ENCODE peak calls at places on chromosomes 2 and 18, in six cellular contexts. One of them, this sample, is unnamed.

GRCh38 chr2:163453920-163454319 is 281.9 kb downstream of the FIGN start:
- DNase-seq in A549: no peak
- DNase-seq in HepG2: no peak
- DNase-seq in K562: no peak
- DNase-seq in GM12878: no peak
- DNase-seq in endothelial cell of umbilical vein: no peak
- DNase-seq in this sample: no peak

GRCh38 chr2:217906787-217907186 is 96.0 kb downstream of the TNS1 start:
- DNase-seq in A549: no peak
- DNase-seq in HepG2: no peak
- DNase-seq in K562: no peak
- DNase-seq in GM12878: no peak
- DNase-seq in endothelial cell of umbilical vein: no peak
- DNase-seq in this sample: no peak

GRCh38 chr18:1047406-1047805 is 142.7 kb downstream of the ADCYAP1 start:
- DNase-seq in A549: no peak
- DNase-seq in HepG2: no peak
- DNase-seq in K562: no peak
- DNase-seq in GM12878: no peak
- DNase-seq in endothelial cell of umbilical vein: no peak
- DNase-seq in this sample: no peak

GRCh38 chr2:149994057-149994728 is 406.6 kb upstream of the MMADHC start:
- DNase-seq in A549: no peak
- DNase-seq in HepG2: peak
- DNase-seq in K562: no peak
- DNase-seq in GM12878: no peak
- DNase-seq in endothelial cell of umbilical vein: no peak
- DNase-seq in this sample: no peak

GRCh38 chr2:150977296-150977695 is 284.4 kb downstream of the RBM43 start:
- DNase-seq in A549: no peak
- DNase-seq in HepG2: no peak
- DNase-seq in K562: no peak
- DNase-seq in GM12878: no peak
- DNase-seq in endothelial cell of umbilical vein: no peak
- DNase-seq in this sample: no peak

GRCh38 chr2:112830469-112830868 is 6.1 kb downstream of the IL1B start:
- DNase-seq in A549: no peak
- DNase-seq in HepG2: no peak
- DNase-seq in K562: no peak
- DNase-seq in GM12878: no peak
- DNase-seq in endothelial cell of umbilical vein: no peak
- DNase-seq in this sample: no peak

GRCh38 chr18:56992777-56993176 is 154.1 kb upstream of the BOD1L2 start:
- DNase-seq in A549: no peak
- DNase-seq in HepG2: no peak
- DNase-seq in K562: no peak
- DNase-seq in GM12878: no peak
- DNase-seq in endothelial cell of umbilical vein: no peak
- DNase-seq in this sample: no peak

GRCh38 chr18:77316013-77316412 is 66.4 kb downstream of the GALR1 start:
- DNase-seq in A549: no peak
- DNase-seq in HepG2: no peak
- DNase-seq in K562: no peak
- DNase-seq in GM12878: no peak
- DNase-seq in endothelial cell of umbilical vein: no peak
- DNase-seq in this sample: no peak

GRCh38 chr2:42342061-42342794 is 18.8 kb downstream of the COX7A2L start:
- DNase-seq in A549: no peak
- DNase-seq in HepG2: peak
- DNase-seq in K562: peak
- DNase-seq in GM12878: no peak
- DNase-seq in endothelial cell of umbilical vein: peak
- DNase-seq in this sample: peak

GRCh38 chr2:47964722-47965434 is 58.6 kb upstream of the FBXO11 start:
- DNase-seq in A549: no peak
- DNase-seq in HepG2: no peak
- DNase-seq in K562: peak
- DNase-seq in GM12878: peak
- DNase-seq in endothelial cell of umbilical vein: no peak
- DNase-seq in this sample: peak

GRCh38 chr2:131682122-131682944 is 154.6 kb downstream of the CCDC74A start:
- DNase-seq in A549: peak
- DNase-seq in HepG2: peak
- DNase-seq in K562: peak
- DNase-seq in GM12878: no peak
- DNase-seq in endothelial cell of umbilical vein: peak
- DNase-seq in this sample: peak

GRCh38 chr2:239095475-239095874 is 247.6 kb downstream of the TWIST2 start:
- DNase-seq in A549: no peak
- DNase-seq in HepG2: no peak
- DNase-seq in K562: no peak
- DNase-seq in GM12878: no peak
- DNase-seq in endothelial cell of umbilical vein: no peak
- DNase-seq in this sample: no peak

GRCh38 chr18:44681039-44681595 is 429 bp downstream of the SETBP1 start:
- DNase-seq in A549: peak
- DNase-seq in HepG2: no peak
- DNase-seq in K562: no peak
- DNase-seq in GM12878: no peak
- DNase-seq in endothelial cell of umbilical vein: no peak
- DNase-seq in this sample: no peak

DNA sequence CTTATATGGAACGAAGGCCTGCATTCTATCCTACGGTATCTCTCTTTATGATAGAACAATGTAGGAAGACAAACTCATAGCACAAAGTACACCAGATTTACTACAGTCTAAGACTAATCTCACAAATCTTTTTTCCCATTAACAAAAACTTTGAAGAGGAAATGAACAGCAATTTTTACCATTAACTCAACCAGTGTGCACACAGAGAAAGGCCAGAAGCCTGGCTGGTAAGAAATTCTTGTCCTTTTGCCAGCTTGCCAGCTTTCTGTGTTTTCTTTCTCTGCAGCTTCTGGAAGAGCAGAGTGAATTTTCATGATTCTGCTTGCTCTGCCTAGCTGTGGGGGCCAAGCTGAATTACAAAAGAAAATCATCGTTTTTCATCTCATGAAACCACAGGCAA is 37.2 kb upstream of the FEZ2 start:
- DNase-seq in A549: no peak
- DNase-seq in HepG2: no peak
- DNase-seq in K562: no peak
- DNase-seq in GM12878: no peak
- DNase-seq in endothelial cell of umbilical vein: peak
- DNase-seq in this sample: no peak
- TF ChIP-seq MYC in A549: no peak
- TF ChIP-seq MYC in HepG2: no peak
- TF ChIP-seq MYC in K562: no peak
- TF ChIP-seq MYC in GM12878: no peak
- TF ChIP-seq MYC in endothelial cell of umbilical vein: no peak
- TF ChIP-seq MYC in this sample: no peak

GRCh38 chr2:198597648-198598047 is 793.3 kb downstream of the PLCL1 start:
- DNase-seq in A549: no peak
- DNase-seq in HepG2: no peak
- DNase-seq in K562: no peak
- DNase-seq in GM12878: no peak
- DNase-seq in endothelial cell of umbilical vein: no peak
- DNase-seq in this sample: no peak
- TF ChIP-seq CTCF in A549: no peak
- TF ChIP-seq CTCF in HepG2: no peak
- TF ChIP-seq CTCF in K562: no peak
- TF ChIP-seq CTCF in GM12878: no peak
- TF ChIP-seq CTCF in endothelial cell of umbilical vein: no peak
- TF ChIP-seq CTCF in this sample: no peak

GRCh38 chr2:23199115-23199918 is 185.7 kb upstream of the KLHL29 start:
- DNase-seq in A549: peak
- DNase-seq in HepG2: peak
- DNase-seq in K562: peak
- DNase-seq in GM12878: no peak
- DNase-seq in endothelial cell of umbilical vein: no peak
- DNase-seq in this sample: peak
- H3K4me3 ChIP-seq in A549: no peak
- H3K4me3 ChIP-seq in HepG2: no peak
- H3K4me3 ChIP-seq in K562: no peak
- H3K4me3 ChIP-seq in GM12878: no peak
- H3K4me3 ChIP-seq in endothelial cell of umbilical vein: no peak
- H3K4me3 ChIP-seq in this sample: no peak

GRCh38 chr18:12335503-12335902 is 27.5 kb downstream of the TUBB6 start:
- DNase-seq in A549: no peak
- DNase-seq in HepG2: no peak
- DNase-seq in K562: no peak
- DNase-seq in GM12878: no peak
- DNase-seq in endothelial cell of umbilical vein: no peak
- DNase-seq in this sample: no peak

GRCh38 chr18:12336251-12336650 is 28.2 kb downstream of the TUBB6 start:
- DNase-seq in A549: no peak
- DNase-seq in HepG2: no peak
- DNase-seq in K562: no peak
- DNase-seq in GM12878: no peak
- DNase-seq in endothelial cell of umbilical vein: no peak
- DNase-seq in this sample: no peak

GRCh38 chr18:12336887-12337286 is 28.8 kb downstream of the TUBB6 start:
- DNase-seq in A549: no peak
- DNase-seq in HepG2: peak
- DNase-seq in K562: peak
- DNase-seq in GM12878: no peak
- DNase-seq in endothelial cell of umbilical vein: no peak
- DNase-seq in this sample: no peak

GRCh38 chr18:12334280-12335262 is 26.5 kb downstream of the TUBB6 start:
- DNase-seq in A549: no peak
- DNase-seq in HepG2: no peak
- DNase-seq in K562: no peak
- DNase-seq in GM12878: no peak
- DNase-seq in endothelial cell of umbilical vein: no peak
- DNase-seq in this sample: no peak

GRCh38 chr18:12333650-12334279 is 25.7 kb downstream of the TUBB6 start:
- DNase-seq in A549: no peak
- DNase-seq in HepG2: no peak
- DNase-seq in K562: no peak
- DNase-seq in GM12878: no peak
- DNase-seq in endothelial cell of umbilical vein: no peak
- DNase-seq in this sample: no peak
- TF ChIP-seq MYC in A549: no peak
- TF ChIP-seq MYC in HepG2: no peak
- TF ChIP-seq MYC in K562: no peak
- TF ChIP-seq MYC in GM12878: no peak
- TF ChIP-seq MYC in endothelial cell of umbilical vein: no peak
- TF ChIP-seq MYC in this sample: no peak

DNA sequence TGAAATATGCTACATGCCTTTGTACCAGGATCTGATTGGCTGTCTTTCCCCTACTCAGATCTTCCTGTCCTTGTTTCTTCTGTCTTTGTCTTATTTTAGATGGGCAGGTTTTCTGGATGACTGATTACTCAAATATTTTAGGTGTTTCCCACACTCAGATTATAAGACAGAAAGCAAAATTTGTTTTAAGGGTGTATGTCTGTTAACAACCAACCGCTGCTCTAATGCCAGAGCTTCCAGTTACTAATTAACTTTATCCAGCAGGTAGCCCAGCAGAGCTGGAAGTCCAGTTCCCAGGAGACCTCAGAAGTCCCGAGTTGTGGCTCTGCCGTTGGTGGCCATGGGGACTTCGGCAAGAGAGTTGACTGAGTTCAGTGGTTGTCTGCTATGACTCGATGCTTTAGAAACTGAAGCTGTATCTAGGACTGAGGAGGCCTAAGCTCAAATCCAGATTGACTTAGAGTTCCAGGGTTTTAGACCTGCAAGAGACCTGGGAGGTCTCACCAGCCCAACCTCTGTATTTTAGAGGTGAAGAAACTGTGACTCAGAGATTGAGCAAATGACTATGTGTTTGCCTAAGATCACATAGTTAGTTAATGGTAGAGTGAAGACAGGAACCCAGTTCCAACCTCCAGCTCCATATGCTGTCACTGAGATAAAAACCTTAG is 7.5 kb downstream of the IL1R2 start:
- DNase-seq in A549: peak
- DNase-seq in HepG2: peak
- DNase-seq in K562: no peak
- DNase-seq in GM12878: no peak
- DNase-seq in endothelial cell of umbilical vein: no peak
- DNase-seq in this sample: peak
- TF ChIP-seq CTCF in A549: no peak
- TF ChIP-seq CTCF in HepG2: no peak
- TF ChIP-seq CTCF in K562: no peak
- TF ChIP-seq CTCF in GM12878: no peak
- TF ChIP-seq CTCF in endothelial cell of umbilical vein: no peak
- TF ChIP-seq CTCF in this sample: no peak

GRCh38 chr18:58758606-58759005 is 87.3 kb downstream of the MALT1 start:
- DNase-seq in A549: no peak
- DNase-seq in HepG2: no peak
- DNase-seq in K562: no peak
- DNase-seq in GM12878: no peak
- DNase-seq in endothelial cell of umbilical vein: no peak
- DNase-seq in this sample: no peak

GRCh38 chr18:58756596-58757240 is 85.5 kb downstream of the MALT1 start:
- DNase-seq in A549: no peak
- DNase-seq in HepG2: no peak
- DNase-seq in K562: no peak
- DNase-seq in GM12878: no peak
- DNase-seq in endothelial cell of umbilical vein: no peak
- DNase-seq in this sample: no peak

GRCh38 chr18:58761970-58762780 is 90.9 kb downstream of the MALT1 start:
- DNase-seq in A549: no peak
- DNase-seq in HepG2: no peak
- DNase-seq in K562: no peak
- DNase-seq in GM12878: no peak
- DNase-seq in endothelial cell of umbilical vein: no peak
- DNase-seq in this sample: no peak

GRCh38 chr18:58762781-58763171 is 91.5 kb downstream of the MALT1 start:
- DNase-seq in A549: no peak
- DNase-seq in HepG2: no peak
- DNase-seq in K562: no peak
- DNase-seq in GM12878: no peak
- DNase-seq in endothelial cell of umbilical vein: no peak
- DNase-seq in this sample: peak

GRCh38 chr18:58761241-58761969 is 90.1 kb downstream of the MALT1 start:
- DNase-seq in A549: no peak
- DNase-seq in HepG2: no peak
- DNase-seq in K562: no peak
- DNase-seq in GM12878: peak
- DNase-seq in endothelial cell of umbilical vein: no peak
- DNase-seq in this sample: no peak
- H3K4me3 ChIP-seq in A549: no peak
- H3K4me3 ChIP-seq in HepG2: no peak
- H3K4me3 ChIP-seq in K562: no peak
- H3K4me3 ChIP-seq in GM12878: no peak
- H3K4me3 ChIP-seq in endothelial cell of umbilical vein: no peak
- H3K4me3 ChIP-seq in this sample: no peak